ENCODE peak calls at places on chromosomes 16 and 17, in six cellular contexts. F, R, Q, K, Y and V are unnamed samples.

GRCh38 chr16:19113577-19114358 is at the start of gene ITPRIPL2:
- DNase-seq in F (peak), R (peak), Q (peak), K (peak), Y (peak), V (no peak)

GRCh38 chr16:679808-680624 is at the start of gene STUB1:
- DNase-seq in F (no peak), R (peak), Q (peak), K (no peak), Y (peak), V (peak)

GRCh38 chr17:70863436-70864248 is 694.3 kb downstream of the KCNJ2 start:
- DNase-seq in F (no peak), R (no peak), Q (no peak), K (no peak), Y (no peak), V (no peak)

GRCh38 chr17:33267279-33267790 is 25.8 kb downstream of the ASIC2 start:
- DNase-seq in F (peak), R (no peak), Q (peak), K (no peak), Y (peak), V (peak)

GRCh38 chr17:28846231-28846630 is 3.6 kb upstream of the FAM222B start:
- DNase-seq in F (no peak), R (no peak), Q (no peak), K (no peak), Y (no peak), V (no peak)

GRCh38 chr17:52390422-52390821 is 231.9 kb upstream of the CA10 start:
- DNase-seq in F (no peak), R (no peak), Q (no peak), K (no peak), Y (no peak), V (no peak)

GRCh38 chr17:43719578-43719977 is 39.0 kb downstream of the SOST start:
- DNase-seq in F (no peak), R (no peak), Q (no peak), K (no peak), Y (no peak), V (no peak)

GRCh38 chr16:6018848-6019489 is 921.4 kb upstream of the EEF2KMT start:
- DNase-seq in F (no peak), R (no peak), Q (no peak), K (no peak), Y (no peak), V (no peak)

GRCh38 chr16:57013268-57013667 is 23.9 kb downstream of the NLRC5 start:
- DNase-seq in F (no peak), R (no peak), Q (no peak), K (no peak), Y (no peak), V (no peak)

GRCh38 chr16:1983544-1984346 is at the start of gene GFER:
- DNase-seq in F (peak), R (peak), Q (peak), K (peak), Y (peak), V (peak)

GRCh38 chr17:8729421-8729820 is 15.2 kb downstream of the CCDC42 start:
- DNase-seq in F (no peak), R (no peak), Q (no peak), K (no peak), Y (no peak), V (no peak)

GRCh38 chr16:628321-629061 is 2.3 kb upstream of the WFIKKN1 start:
- DNase-seq in F (no peak), R (no peak), Q (no peak), K (no peak), Y (no peak), V (no peak)

GRCh38 chr16:27287887-27288286 is 19.3 kb upstream of the NSMCE1 start:
- DNase-seq in F (no peak), R (no peak), Q (no peak), K (no peak), Y (no peak), V (no peak)

GRCh38 chr16:2963074-2963610 is 933 bp upstream of the KREMEN2 start:
- DNase-seq in F (no peak), R (no peak), Q (no peak), K (no peak), Y (no peak), V (no peak)

GRCh38 chr17:75625813-75626486 is 7.3 kb upstream of the SMIM5 start:
- DNase-seq in F (peak), R (no peak), Q (no peak), K (no peak), Y (peak), V (no peak)

GRCh38 chr17:16989953-16990860 is 18.3 kb upstream of the TNFRSF13B start:
- DNase-seq in F (no peak), R (no peak), Q (no peak), K (no peak), Y (no peak), V (peak)

GRCh38 chr17:76994237-76994637 is 126.0 kb downstream of the MGAT5B start:
- DNase-seq in F (no peak), R (no peak), Q (no peak), K (no peak), Y (no peak), V (no peak)

GRCh38 chr17:81309140-81309858 is 14.2 kb upstream of the SLC38A10 start:
- DNase-seq in F (peak), R (peak), Q (peak), K (peak), Y (peak), V (no peak)

GRCh38 chr16:71681360-71681759 is 43.1 kb downstream of the PHLPP2 start:
- DNase-seq in F (no peak), R (no peak), Q (no peak), K (no peak), Y (no peak), V (no peak)

GRCh38 chr17:76688165-76688622 is 22.6 kb downstream of the MXRA7 start:
- DNase-seq in F (no peak), R (no peak), Q (no peak), K (no peak), Y (no peak), V (no peak)

GRCh38 chr17:5705081-5705875 is 121.0 kb upstream of the NLRP1 start:
- DNase-seq in F (peak), R (no peak), Q (no peak), K (no peak), Y (peak), V (no peak)

GRCh38 chr17:260031-260791 is 78.8 kb upstream of the DOC2B start:
- DNase-seq in F (no peak), R (no peak), Q (no peak), K (no peak), Y (no peak), V (no peak)

GRCh38 chr17:16027708-16028584 is 28.3 kb downstream of the TTC19 start:
- DNase-seq in F (peak), R (no peak), Q (peak), K (no peak), Y (peak), V (peak)

GRCh38 chr16:719815-720506 is 985 bp upstream of the ANTKMT start:
- DNase-seq in F (peak), R (no peak), Q (no peak), K (no peak), Y (no peak), V (no peak)

GRCh38 chr17:50058296-50058945 is 2.5 kb downstream of the ITGA3 start:
- DNase-seq in F (no peak), R (no peak), Q (no peak), K (no peak), Y (no peak), V (no peak)

GRCh38 chr17:930258-930657 is 49.3 kb downstream of the NXN start:
- DNase-seq in F (no peak), R (no peak), Q (no peak), K (no peak), Y (no peak), V (no peak)

GRCh38 chr17:17205368-17206148 is 575 bp downstream of the PLD6 start:
- DNase-seq in F (peak), R (peak), Q (no peak), K (no peak), Y (peak), V (no peak)

GRCh38 chr17:14672830-14673229 is 371.9 kb downstream of the HS3ST3B1 start:
- DNase-seq in F (no peak), R (no peak), Q (peak), K (no peak), Y (no peak), V (no peak)

GRCh38 chr16:29876186-29876577 is 13.2 kb upstream of the CDIPT start:
- DNase-seq in F (no peak), R (no peak), Q (no peak), K (no peak), Y (no peak), V (no peak)

GRCh38 chr16:77191259-77191969 is 424 bp downstream of the MON1B start:
- DNase-seq in F (no peak), R (peak), Q (no peak), K (no peak), Y (no peak), V (no peak)

GRCh38 chr17:70100983-70101382 is 26.0 kb downstream of the KCNJ16 start:
- DNase-seq in F (no peak), R (no peak), Q (no peak), K (no peak), Y (no peak), V (no peak)

GRCh38 chr16:3113765-3114479 is 1.5 kb downstream of the ZNF205 start:
- DNase-seq in F (no peak), R (no peak), Q (no peak), K (no peak), Y (no peak), V (no peak)

GRCh38 chr17:48113201-48113676 is 5.7 kb downstream of the SNX11 start:
- DNase-seq in F (no peak), R (no peak), Q (no peak), K (no peak), Y (no peak), V (no peak)

GRCh38 chr16:89174877-89175276 is 3.3 kb downstream of the CDH15 start:
- DNase-seq in F (no peak), R (no peak), Q (no peak), K (no peak), Y (no peak), V (no peak)

GRCh38 chr16:54746596-54746995 is 184.1 kb upstream of the IRX5 start:
- DNase-seq in F (no peak), R (no peak), Q (no peak), K (no peak), Y (no peak), V (no peak)

GRCh38 chr16:67339453-67339852 is 12.8 kb downstream of the LRRC36 start:
- DNase-seq in F (no peak), R (no peak), Q (no peak), K (no peak), Y (peak), V (peak)

GRCh38 chr17:6768447-6768846 is 7.6 kb upstream of the FBXO39 start:
- DNase-seq in F (no peak), R (no peak), Q (no peak), K (no peak), Y (no peak), V (no peak)

DNA sequence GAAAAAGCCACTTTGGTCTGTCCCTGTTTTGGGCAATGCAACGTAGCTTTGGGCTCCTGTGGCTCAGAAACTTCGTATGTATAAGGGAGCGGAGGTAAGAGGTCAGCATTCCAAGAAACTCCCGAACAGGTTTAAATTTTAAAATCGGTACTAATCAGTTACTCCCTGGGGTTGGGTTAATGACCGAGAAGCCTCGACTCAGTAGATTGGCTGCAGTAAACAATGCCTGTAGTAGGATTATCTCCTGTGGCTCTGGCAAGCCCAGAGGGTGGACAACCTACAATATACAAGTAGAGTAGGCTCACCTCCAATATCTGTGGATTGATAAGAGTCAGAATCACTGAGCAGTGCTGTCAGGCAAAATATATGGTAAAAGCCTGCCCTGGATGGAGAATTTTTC is 1.6 kb upstream of the GNA13 start:
- DNase-seq in F (no peak), R (no peak), Q (no peak), K (no peak), Y (no peak), V (no peak)
- H3K27ac ChIP-seq in F (peak), R (peak), Q (no peak), K (no peak), Y (no peak), V (no peak)

DNA sequence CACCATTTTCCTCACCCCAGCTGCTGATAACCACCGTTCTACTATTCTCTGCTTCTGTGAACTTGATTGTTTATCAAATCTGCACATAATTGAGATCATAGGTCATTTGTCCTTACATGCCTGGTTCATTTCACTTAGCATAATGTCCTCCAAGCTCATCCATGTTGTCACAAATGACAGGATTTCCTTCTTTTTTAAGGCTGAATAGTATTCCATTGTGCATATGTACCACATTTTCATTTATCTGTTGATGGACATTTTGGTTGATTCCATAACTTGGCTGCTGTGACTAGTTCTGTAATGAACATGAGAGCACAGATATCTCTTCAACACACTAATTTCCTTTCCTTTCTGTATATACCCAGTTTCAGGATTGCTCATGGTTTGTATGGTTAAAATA is 225.3 kb upstream of the TBX2 start:
- DNase-seq in F (no peak), R (no peak), Q (no peak), K (no peak), Y (no peak), V (no peak)
- H3K4me3 ChIP-seq in F (no peak), R (no peak), Q (no peak), K (no peak), Y (no peak), V (no peak)

GRCh38 chr17:78979780-78980623 is at the start of gene LGALS3BP:
- DNase-seq in F (peak), R (peak), Q (peak), K (no peak), Y (no peak), V (peak)

GRCh38 chr17:78977681-78977943 is 2.1 kb downstream of the LGALS3BP start:
- DNase-seq in F (no peak), R (no peak), Q (no peak), K (no peak), Y (no peak), V (no peak)

GRCh38 chr17:78980624-78980972 is 875 bp upstream of the LGALS3BP start:
- DNase-seq in F (no peak), R (no peak), Q (no peak), K (no peak), Y (no peak), V (no peak)

GRCh38 chr17:78976907-78977680 is 2.6 kb downstream of the LGALS3BP start:
- DNase-seq in F (no peak), R (no peak), Q (no peak), K (no peak), Y (no peak), V (no peak)

DNA sequence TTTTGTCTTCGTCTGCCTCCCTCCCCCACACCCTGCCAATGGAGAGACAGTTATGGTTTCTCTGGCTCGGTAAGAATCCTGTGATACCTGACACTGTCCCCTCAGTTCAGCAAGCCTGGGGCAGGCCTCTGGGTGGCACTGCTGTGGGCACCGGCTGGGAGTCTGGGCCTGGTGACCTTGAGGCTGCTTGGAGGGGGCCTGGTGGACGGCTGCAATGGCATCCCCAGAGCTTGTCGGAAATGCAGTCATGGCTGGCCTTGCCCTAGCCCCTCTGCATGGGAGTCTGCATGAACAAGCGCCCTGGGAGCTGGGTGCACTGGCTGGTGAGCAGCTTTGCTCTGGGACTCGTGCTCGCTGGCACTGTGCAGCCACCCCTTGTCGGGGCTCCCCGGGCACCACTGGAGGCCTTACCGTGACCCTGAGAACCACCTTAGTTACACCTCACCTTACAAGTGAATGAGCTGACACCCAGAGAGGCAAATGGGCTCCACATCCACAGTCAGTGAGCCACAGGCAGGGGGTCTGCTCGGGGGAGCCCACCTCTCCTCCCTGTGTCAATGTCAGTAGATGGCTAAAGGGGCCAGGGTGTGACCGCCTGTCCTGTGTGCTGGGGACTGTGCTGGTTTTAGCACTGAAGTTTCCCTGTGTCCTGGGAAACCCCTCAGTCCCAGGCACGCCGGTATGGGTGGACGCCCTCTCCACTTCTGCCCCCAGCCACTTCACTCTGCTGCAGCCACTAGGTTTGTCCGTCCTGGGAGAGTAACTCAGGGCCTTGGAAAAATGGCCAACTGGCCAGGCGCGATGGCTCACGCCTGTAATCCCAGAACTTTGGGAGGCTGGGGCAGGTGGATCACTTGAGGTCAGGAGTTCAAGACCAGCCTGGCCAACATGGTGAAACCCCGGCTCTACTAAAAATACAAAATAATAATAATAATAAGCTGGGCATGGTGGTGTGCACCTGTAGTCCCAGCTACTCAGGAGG is 1.4 kb downstream of the LGALS3BP start:
- DNase-seq in F (no peak), R (no peak), Q (no peak), K (no peak), Y (no peak), V (no peak)
- TF ChIP-seq CTCF in F (no peak), R (no peak), Q (no peak), K (no peak), Y (no peak), V (no peak)

GRCh38 chr16:73002836-73003235 is 45.1 kb downstream of the ZFHX3 start:
- DNase-seq in F (no peak), R (no peak), Q (no peak), K (no peak), Y (no peak), V (no peak)
- H3K27ac ChIP-seq in F (no peak), R (no peak), Q (no peak), K (no peak), Y (no peak), V (no peak)

GRCh38 chr16:22352726-22353125 is 21.7 kb downstream of the CDR2 start:
- DNase-seq in F (no peak), R (no peak), Q (no peak), K (no peak), Y (no peak), V (no peak)
- H3K4me3 ChIP-seq in F (no peak), R (no peak), Q (no peak), K (no peak), Y (no peak), V (no peak)

GRCh38 chr16:74813109-74813641 is 38.6 kb upstream of the FA2H start:
- DNase-seq in F (peak), R (peak), Q (peak), K (no peak), Y (peak), V (peak)

GRCh38 chr16:74811911-74812310 is 37.3 kb upstream of the FA2H start:
- DNase-seq in F (no peak), R (no peak), Q (no peak), K (no peak), Y (no peak), V (no peak)

GRCh38 chr16:74817851-74818250 is 43.2 kb upstream of the FA2H start:
- DNase-seq in F (no peak), R (no peak), Q (no peak), K (no peak), Y (no peak), V (no peak)
- TF ChIP-seq CTCF in F (no peak), R (no peak), Q (peak), K (no peak), Y (no peak), V (no peak)